ENCODE peak calls at places on chromosomes 6 and 20, in seven cellular contexts. H is H7; Y is GM23248; U is stimulated activated CD4-positive, alpha-beta T cell treated with anti-CD3 and anti-CD28 coated beads, Interleukin-1b, Interleukin-23, amount 100 ng/mL, for 24 hours; A is IMR-90; F is activated T-cell treated with anti-CD3 and anti-CD28 coated beads for 4 hours; B is cardiac muscle cell. N is an unnamed sample.

GRCh38 chr6:110731196-110731595 is 84.1 kb downstream of the CDK19 start:
- DNase-seq in H (no peak), Y (peak; percentile 10), U (no peak), A (no peak), F (no peak), B (no peak), N (no peak)

GRCh38 chr6:145887969-145888368 is 73.4 kb upstream of the FBXO30 start:
- DNase-seq in H (no peak), Y (peak; percentile 40), U (no peak), A (peak; percentile 42), F (no peak), B (peak; percentile 36), N (peak; percentile 9)

GRCh38 chr6:28525496-28526039 is at the start of gene GPX5:
- DNase-seq in H (no peak), Y (no peak), U (no peak), A (no peak), F (no peak), B (peak; percentile 6), N (no peak)

GRCh38 chr20:13271098-13271497 is 50.0 kb downstream of the ISM1 start:
- DNase-seq in H (no peak), Y (no peak), U (no peak), A (no peak), F (no peak), B (no peak), N (no peak)

GRCh38 chr6:160132776-160133338 is 11.2 kb downstream of the SLC22A1 start:
- DNase-seq in H (peak; percentile 68), Y (peak; percentile 60), U (no peak), A (peak; percentile 63), F (no peak), B (peak; percentile 11), N (no peak)

GRCh38 chr20:17430515-17430914 is 100.7 kb downstream of the BFSP1 start:
- DNase-seq in H (no peak), Y (no peak), U (no peak), A (no peak), F (no peak), B (no peak), N (no peak)

GRCh38 chr20:37285664-37286374 is 3.6 kb upstream of the MANBAL start:
- DNase-seq in H (no peak), Y (no peak), U (no peak), A (no peak), F (no peak), B (no peak), N (peak; percentile 33)

GRCh38 chr6:161836643-161837448 is 563.0 kb upstream of the AGPAT4 start:
- DNase-seq in H (peak; percentile 47), Y (peak; percentile 31), U (no peak), A (no peak), F (no peak), B (peak; percentile 12), N (no peak)

GRCh38 chr6:136788069-136788902 is 4.0 kb downstream of the MAP3K5 start:
- DNase-seq in H (no peak), Y (peak; percentile 78), U (no peak), A (peak; percentile 89), F (no peak), B (peak; percentile 81), N (no peak)

GRCh38 chr6:51099201-51099600 is 280.5 kb downstream of the TFAP2B start:
- DNase-seq in H (no peak), Y (no peak), U (no peak), A (no peak), F (no peak), B (no peak), N (no peak)

GRCh38 chr20:58926802-58927489 is 54.1 kb upstream of the NELFCD start:
- DNase-seq in H (no peak), Y (no peak), U (no peak), A (no peak), F (no peak), B (no peak), N (no peak)

GRCh38 chr6:41072836-41073202 is at the start of gene NFYA:
- DNase-seq in H (peak; percentile 97), Y (no peak), U (peak; percentile 99), A (peak; percentile 99), F (no peak), B (no peak), N (no peak)

GRCh38 chr6:43077981-43078411 is 1.9 kb downstream of the PTK7 start:
- DNase-seq in H (no peak), Y (peak; percentile 82), U (no peak), A (peak; percentile 67), F (no peak), B (peak; percentile 62), N (no peak)

GRCh38 chr6:90175627-90176538 is 120.8 kb downstream of the BACH2 start:
- DNase-seq in H (no peak), Y (no peak), U (peak; percentile 63), A (no peak), F (peak; percentile 45), B (no peak), N (no peak)

GRCh38 chr20:31721408-31722332 is 998 bp downstream of the BCL2L1 start:
- DNase-seq in H (peak; percentile 26), Y (no peak), U (no peak), A (no peak), F (no peak), B (no peak), N (no peak)

GRCh38 chr6:75230484-75231325 is 12.9 kb downstream of the COX7A2 start:
- DNase-seq in H (peak; percentile 19), Y (peak; percentile 81), U (no peak), A (peak; percentile 67), F (no peak), B (peak; percentile 76), N (peak; percentile 22)

GRCh38 chr6:82959385-82959941 is 106.2 kb downstream of the UBE3D start:
- DNase-seq in H (peak; percentile 15), Y (peak; percentile 55), U (no peak), A (peak; percentile 70), F (no peak), B (peak; percentile 70), N (no peak)

GRCh38 chr6:47241742-47242482 is 67.8 kb downstream of the TNFRSF21 start:
- DNase-seq in H (no peak), Y (peak; percentile 14), U (no peak), A (no peak), F (no peak), B (peak; percentile 56), N (no peak)

GRCh38 chr6:46626228-46626909 is 26.2 kb downstream of the CYP39A1 start:
- DNase-seq in H (peak; percentile 5), Y (peak; percentile 73), U (no peak), A (peak; percentile 21), F (no peak), B (peak; percentile 45), N (no peak)

GRCh38 chr6:12909828-12910227 is 193.3 kb downstream of the PHACTR1 start:
- DNase-seq in H (no peak), Y (no peak), U (no peak), A (no peak), F (no peak), B (no peak), N (no peak)

GRCh38 chr6:27205375-27206278 is 41.9 kb upstream of the PRSS16 start:
- DNase-seq in H (peak; percentile 60), Y (peak; percentile 6), U (no peak), A (peak; percentile 24), F (no peak), B (peak; percentile 29), N (no peak)

GRCh38 chr6:77474286-77474956 is 11.1 kb upstream of the HTR1B start:
- DNase-seq in H (no peak), Y (no peak), U (no peak), A (no peak), F (no peak), B (no peak), N (no peak)

GRCh38 chr6:70709826-70710225 is 42.1 kb downstream of the SMAP1 start:
- DNase-seq in H (no peak), Y (peak; percentile 80), U (no peak), A (peak; percentile 90), F (no peak), B (peak; percentile 74), N (no peak)

GRCh38 chr6:139698526-139699182 is 324.2 kb upstream of the CITED2 start:
- DNase-seq in H (no peak), Y (peak; percentile 45), U (no peak), A (no peak), F (no peak), B (peak; percentile 68), N (no peak)

GRCh38 chr6:82205793-82206425 is 41.6 kb downstream of the IBTK start:
- DNase-seq in H (no peak), Y (no peak), U (no peak), A (peak; percentile 15), F (no peak), B (peak; percentile 69), N (no peak)

GRCh38 chr6:137494281-137494966 is at the start of gene OLIG3:
- DNase-seq in H (peak; percentile 85), Y (no peak), U (no peak), A (no peak), F (peak; percentile 54), B (no peak), N (no peak)

GRCh38 chr6:134537146-134537555 is 219.2 kb upstream of the SGK1 start:
- DNase-seq in H (no peak), Y (peak; percentile 96), U (no peak), A (peak; percentile 97), F (no peak), B (peak; percentile 38), N (no peak)

GRCh38 chr6:68760486-68760885 is 125.4 kb downstream of the ADGRB3 start:
- DNase-seq in H (no peak), Y (no peak), U (no peak), A (no peak), F (no peak), B (no peak), N (no peak)

GRCh38 chr6:52610745-52611355 is 34.0 kb upstream of the TRAM2 start:
- DNase-seq in H (no peak), Y (peak; percentile 80), U (no peak), A (peak; percentile 72), F (no peak), B (peak; percentile 34), N (no peak)

GRCh38 chr6:110217255-110217654 is 37.0 kb downstream of the CDC40 start:
- DNase-seq in H (no peak), Y (peak; percentile 60), U (no peak), A (peak; percentile 43), F (no peak), B (no peak), N (no peak)

GRCh38 chr6:29629571-29629970 is 3.4 kb downstream of the GABBR1 start:
- DNase-seq in H (no peak), Y (peak; percentile 24), U (no peak), A (no peak), F (no peak), B (no peak), N (no peak)

GRCh38 chr20:50423758-50424157 is 86.4 kb upstream of the PTPN1 start:
- DNase-seq in H (no peak), Y (no peak), U (no peak), A (no peak), F (no peak), B (no peak), N (no peak)

GRCh38 chr6:88004707-88005106 is 42.9 kb upstream of the SPACA1 start:
- DNase-seq in H (no peak), Y (no peak), U (no peak), A (no peak), F (no peak), B (no peak), N (no peak)